ENCODE peak calls at places on chromosomes 12 and 14, in six cellular contexts. One of them, this sample, is unnamed.

GRCh38 chr12:68833508-68833907 is 25.5 kb downstream of the MDM2 start:
- DNase-seq in NK-92 treated with Interleukin-12 subunit alpha and Interleukin-12 subunit beta, amount 100 ng/mL, for 24 hours: no peak
- DNase-seq in osteocyte: no peak
- DNase-seq in tibial artery: no peak
- DNase-seq in activated naive CD8-positive, alpha-beta T cell treated with anti-CD3 and anti-CD28 coated beads, Interleukin-2, amount 50 U/mL, for 16 hours: no peak
- DNase-seq in CD4-positive, CD25-positive, alpha-beta regulatory T cell: no peak
- DNase-seq in this sample: no peak

GRCh38 chr12:9132008-9132535 is 16.4 kb upstream of the A2M start:
- DNase-seq in NK-92 treated with Interleukin-12 subunit alpha and Interleukin-12 subunit beta, amount 100 ng/mL, for 24 hours: no peak
- DNase-seq in osteocyte: no peak
- DNase-seq in tibial artery: no peak
- DNase-seq in activated naive CD8-positive, alpha-beta T cell treated with anti-CD3 and anti-CD28 coated beads, Interleukin-2, amount 50 U/mL, for 16 hours: no peak
- DNase-seq in CD4-positive, CD25-positive, alpha-beta regulatory T cell: no peak
- DNase-seq in this sample: no peak

GRCh38 chr12:21526721-21527345 is 737 bp downstream of the SPX start:
- DNase-seq in NK-92 treated with Interleukin-12 subunit alpha and Interleukin-12 subunit beta, amount 100 ng/mL, for 24 hours: no peak
- DNase-seq in osteocyte: no peak
- DNase-seq in tibial artery: no peak
- DNase-seq in activated naive CD8-positive, alpha-beta T cell treated with anti-CD3 and anti-CD28 coated beads, Interleukin-2, amount 50 U/mL, for 16 hours: no peak
- DNase-seq in CD4-positive, CD25-positive, alpha-beta regulatory T cell: no peak
- DNase-seq in this sample: no peak

GRCh38 chr14:31261859-31262739 is 54.5 kb upstream of the HECTD1 start:
- DNase-seq in NK-92 treated with Interleukin-12 subunit alpha and Interleukin-12 subunit beta, amount 100 ng/mL, for 24 hours: no peak
- DNase-seq in osteocyte: no peak
- DNase-seq in tibial artery: peak
- DNase-seq in activated naive CD8-positive, alpha-beta T cell treated with anti-CD3 and anti-CD28 coated beads, Interleukin-2, amount 50 U/mL, for 16 hours: no peak
- DNase-seq in CD4-positive, CD25-positive, alpha-beta regulatory T cell: no peak
- DNase-seq in this sample: peak

GRCh38 chr12:96883571-96883970 is 23.5 kb upstream of the NEDD1 start:
- DNase-seq in NK-92 treated with Interleukin-12 subunit alpha and Interleukin-12 subunit beta, amount 100 ng/mL, for 24 hours: no peak
- DNase-seq in osteocyte: no peak
- DNase-seq in tibial artery: no peak
- DNase-seq in activated naive CD8-positive, alpha-beta T cell treated with anti-CD3 and anti-CD28 coated beads, Interleukin-2, amount 50 U/mL, for 16 hours: no peak
- DNase-seq in CD4-positive, CD25-positive, alpha-beta regulatory T cell: no peak
- DNase-seq in this sample: no peak

GRCh38 chr12:27771470-27772327 is 8.3 kb upstream of the KLHL42 start:
- DNase-seq in NK-92 treated with Interleukin-12 subunit alpha and Interleukin-12 subunit beta, amount 100 ng/mL, for 24 hours: no peak
- DNase-seq in osteocyte: no peak
- DNase-seq in tibial artery: no peak
- DNase-seq in activated naive CD8-positive, alpha-beta T cell treated with anti-CD3 and anti-CD28 coated beads, Interleukin-2, amount 50 U/mL, for 16 hours: no peak
- DNase-seq in CD4-positive, CD25-positive, alpha-beta regulatory T cell: no peak
- DNase-seq in this sample: no peak

GRCh38 chr12:130871286-130872178 is at the start of gene RAN:
- DNase-seq in NK-92 treated with Interleukin-12 subunit alpha and Interleukin-12 subunit beta, amount 100 ng/mL, for 24 hours: peak
- DNase-seq in osteocyte: peak
- DNase-seq in tibial artery: peak
- DNase-seq in activated naive CD8-positive, alpha-beta T cell treated with anti-CD3 and anti-CD28 coated beads, Interleukin-2, amount 50 U/mL, for 16 hours: peak
- DNase-seq in CD4-positive, CD25-positive, alpha-beta regulatory T cell: peak
- DNase-seq in this sample: peak

GRCh38 chr14:99234982-99235491 is 37.0 kb downstream of the BCL11B start:
- DNase-seq in NK-92 treated with Interleukin-12 subunit alpha and Interleukin-12 subunit beta, amount 100 ng/mL, for 24 hours: no peak
- DNase-seq in osteocyte: no peak
- DNase-seq in tibial artery: no peak
- DNase-seq in activated naive CD8-positive, alpha-beta T cell treated with anti-CD3 and anti-CD28 coated beads, Interleukin-2, amount 50 U/mL, for 16 hours: peak
- DNase-seq in CD4-positive, CD25-positive, alpha-beta regulatory T cell: peak
- DNase-seq in this sample: no peak

GRCh38 chr12:102406033-102406584 is 74.3 kb downstream of the IGF1 start:
- DNase-seq in NK-92 treated with Interleukin-12 subunit alpha and Interleukin-12 subunit beta, amount 100 ng/mL, for 24 hours: no peak
- DNase-seq in osteocyte: no peak
- DNase-seq in tibial artery: peak
- DNase-seq in activated naive CD8-positive, alpha-beta T cell treated with anti-CD3 and anti-CD28 coated beads, Interleukin-2, amount 50 U/mL, for 16 hours: no peak
- DNase-seq in CD4-positive, CD25-positive, alpha-beta regulatory T cell: no peak
- DNase-seq in this sample: peak

GRCh38 chr12:95465275-95465674 is 8.7 kb upstream of the METAP2 start:
- DNase-seq in NK-92 treated with Interleukin-12 subunit alpha and Interleukin-12 subunit beta, amount 100 ng/mL, for 24 hours: no peak
- DNase-seq in osteocyte: no peak
- DNase-seq in tibial artery: no peak
- DNase-seq in activated naive CD8-positive, alpha-beta T cell treated with anti-CD3 and anti-CD28 coated beads, Interleukin-2, amount 50 U/mL, for 16 hours: no peak
- DNase-seq in CD4-positive, CD25-positive, alpha-beta regulatory T cell: no peak
- DNase-seq in this sample: no peak

GRCh38 chr12:39619316-39619659 is 315 bp downstream of the ABCD2 start:
- DNase-seq in NK-92 treated with Interleukin-12 subunit alpha and Interleukin-12 subunit beta, amount 100 ng/mL, for 24 hours: no peak
- DNase-seq in osteocyte: no peak
- DNase-seq in tibial artery: no peak
- DNase-seq in activated naive CD8-positive, alpha-beta T cell treated with anti-CD3 and anti-CD28 coated beads, Interleukin-2, amount 50 U/mL, for 16 hours: no peak
- DNase-seq in CD4-positive, CD25-positive, alpha-beta regulatory T cell: no peak
- DNase-seq in this sample: no peak

GRCh38 chr14:26598081-26598671 is 343 bp upstream of the NOVA1 start:
- DNase-seq in NK-92 treated with Interleukin-12 subunit alpha and Interleukin-12 subunit beta, amount 100 ng/mL, for 24 hours: no peak
- DNase-seq in osteocyte: peak
- DNase-seq in tibial artery: peak
- DNase-seq in activated naive CD8-positive, alpha-beta T cell treated with anti-CD3 and anti-CD28 coated beads, Interleukin-2, amount 50 U/mL, for 16 hours: no peak
- DNase-seq in CD4-positive, CD25-positive, alpha-beta regulatory T cell: no peak
- DNase-seq in this sample: peak

GRCh38 chr14:73788871-73789590 is 62.6 kb upstream of the PTGR2 start:
- DNase-seq in NK-92 treated with Interleukin-12 subunit alpha and Interleukin-12 subunit beta, amount 100 ng/mL, for 24 hours: no peak
- DNase-seq in osteocyte: no peak
- DNase-seq in tibial artery: no peak
- DNase-seq in activated naive CD8-positive, alpha-beta T cell treated with anti-CD3 and anti-CD28 coated beads, Interleukin-2, amount 50 U/mL, for 16 hours: no peak
- DNase-seq in CD4-positive, CD25-positive, alpha-beta regulatory T cell: no peak
- DNase-seq in this sample: no peak

GRCh38 chr14:68977741-68978549 is 1.2 kb downstream of the ACTN1 start:
- DNase-seq in NK-92 treated with Interleukin-12 subunit alpha and Interleukin-12 subunit beta, amount 100 ng/mL, for 24 hours: peak
- DNase-seq in osteocyte: peak
- DNase-seq in tibial artery: peak
- DNase-seq in activated naive CD8-positive, alpha-beta T cell treated with anti-CD3 and anti-CD28 coated beads, Interleukin-2, amount 50 U/mL, for 16 hours: peak
- DNase-seq in CD4-positive, CD25-positive, alpha-beta regulatory T cell: peak
- DNase-seq in this sample: peak

GRCh38 chr12:50988051-50988450 is 35.7 kb downstream of the HIGD1C start:
- DNase-seq in NK-92 treated with Interleukin-12 subunit alpha and Interleukin-12 subunit beta, amount 100 ng/mL, for 24 hours: no peak
- DNase-seq in osteocyte: no peak
- DNase-seq in tibial artery: no peak
- DNase-seq in activated naive CD8-positive, alpha-beta T cell treated with anti-CD3 and anti-CD28 coated beads, Interleukin-2, amount 50 U/mL, for 16 hours: no peak
- DNase-seq in CD4-positive, CD25-positive, alpha-beta regulatory T cell: no peak
- DNase-seq in this sample: peak